ENCODE peak calls at places on chromosomes 12 and 14, in eight cellular contexts. F is cardiac muscle cell; D is iPS DF 6.9; X is right lobe of liver; Q is effector memory CD4-positive, alpha-beta T cell; S is prostate gland; A is heart right ventricle; T is HCT116. I is an unnamed sample.

GRCh38 chr12:124545508-124546418 is 21.6 kb downstream of the NCOR2 start:
- DNase-seq in F (no peak), D (no peak), X (no peak), Q (no peak), S (no peak), A (no peak), T (no peak), I (no peak)

GRCh38 chr12:108640802-108641445 is 7.2 kb upstream of the SELPLG start:
- DNase-seq in F (peak; percentile 61), D (no peak), X (no peak), Q (no peak), S (no peak), A (no peak), T (no peak), I (no peak)

GRCh38 chr14:104280902-104281767 is 142.7 kb downstream of the KIF26A start:
- DNase-seq in F (no peak), D (no peak), X (peak; percentile 87), Q (no peak), S (no peak), A (no peak), T (no peak), I (no peak)

GRCh38 chr14:50675597-50675996 is 7.5 kb upstream of the SAV1 start:
- DNase-seq in F (no peak), D (no peak), X (no peak), Q (no peak), S (no peak), A (no peak), T (no peak), I (no peak)

GRCh38 chr12:49823350-49823749 is 4.9 kb downstream of the NCKAP5L start:
- DNase-seq in F (no peak), D (no peak), X (no peak), Q (no peak), S (no peak), A (no peak), T (no peak), I (no peak)

GRCh38 chr14:76908834-76909233 is 82.6 kb downstream of the LRRC74A start:
- DNase-seq in F (no peak), D (no peak), X (no peak), Q (no peak), S (no peak), A (no peak), T (no peak), I (no peak)

GRCh38 chr12:49750027-49750977 is 8.9 kb downstream of the TMBIM6 start:
- DNase-seq in F (peak; percentile 76), D (no peak), X (no peak), Q (peak; percentile 3), S (no peak), A (no peak), T (peak; percentile 54), I (no peak)

GRCh38 chr12:6235499-6235898 is 35.3 kb downstream of the CD9 start:
- DNase-seq in F (no peak), D (no peak), X (no peak), Q (no peak), S (peak; percentile 94), A (no peak), T (no peak), I (no peak)

GRCh38 chr12:106107566-106107965 is 31.2 kb downstream of the NUAK1 start:
- DNase-seq in F (peak; percentile 26), D (no peak), X (no peak), Q (no peak), S (no peak), A (no peak), T (no peak), I (no peak)

GRCh38 chr12:108783446-108783845 is 52.1 kb upstream of the CORO1C start:
- DNase-seq in F (no peak), D (no peak), X (no peak), Q (no peak), S (no peak), A (no peak), T (no peak), I (no peak)

GRCh38 chr14:68718033-68718725 is 74.7 kb downstream of the ZFP36L1 start:
- DNase-seq in F (no peak), D (no peak), X (no peak), Q (no peak), S (no peak), A (no peak), T (peak; percentile 36), I (no peak)

GRCh38 chr12:63937381-63938168 is 93.1 kb downstream of the SRGAP1 start:
- DNase-seq in F (no peak), D (no peak), X (no peak), Q (no peak), S (no peak), A (no peak), T (no peak), I (no peak)

GRCh38 chr12:120592121-120593049 is 11.2 kb upstream of the POP5 start:
- DNase-seq in F (no peak), D (no peak), X (no peak), Q (no peak), S (no peak), A (no peak), T (no peak), I (no peak)

GRCh38 chr12:93102744-93103143 is 173.6 kb upstream of the EEA1 start:
- DNase-seq in F (no peak), D (no peak), X (no peak), Q (no peak), S (peak; percentile 32), A (no peak), T (no peak), I (no peak)

GRCh38 chr12:22289250-22289649 is 45.3 kb downstream of the ST8SIA1 start:
- DNase-seq in F (no peak), D (no peak), X (no peak), Q (no peak), S (no peak), A (no peak), T (no peak), I (no peak)

GRCh38 chr12:51393676-51394545 is 2.7 kb upstream of the GALNT6 start:
- DNase-seq in F (peak; percentile 74), D (no peak), X (no peak), Q (peak; percentile 34), S (no peak), A (peak; percentile 20), T (no peak), I (no peak)

GRCh38 chr14:101965145-101965531 is 765 bp downstream of the DYNC1H1 start:
- DNase-seq in F (peak; percentile 60), D (no peak), X (peak; percentile 68), Q (peak; percentile 33), S (peak; percentile 60), A (peak; percentile 69), T (peak; percentile 27), I (peak; percentile 56)

GRCh38 chr14:46344327-46344937 is 307.1 kb downstream of the RPL10L start:
- DNase-seq in F (peak; percentile 2), D (no peak), X (no peak), Q (no peak), S (no peak), A (no peak), T (peak; percentile 3), I (no peak)

GRCh38 chr12:113347107-113347506 is 11.3 kb upstream of the PLBD2 start:
- DNase-seq in F (no peak), D (no peak), X (no peak), Q (no peak), S (no peak), A (no peak), T (no peak), I (no peak)

GRCh38 chr14:102774391-102775153 is 2.7 kb upstream of the TRAF3 start:
- DNase-seq in F (peak; percentile 83), D (peak; percentile 73), X (no peak), Q (peak; percentile 46), S (peak; percentile 57), A (peak; percentile 39), T (no peak), I (peak; percentile 80)

GRCh38 chr12:47946413-47947107 is 16.8 kb upstream of the TMEM106C start:
- DNase-seq in F (no peak), D (no peak), X (no peak), Q (no peak), S (no peak), A (no peak), T (no peak), I (no peak)

GRCh38 chr14:21092147-21093011 is 6.1 kb downstream of the ZNF219 start:
- DNase-seq in F (peak; percentile 82), D (no peak), X (peak; percentile 86), Q (peak; percentile 83), S (peak; percentile 77), A (peak; percentile 80), T (peak; percentile 40), I (peak; percentile 61)

GRCh38 chr12:125329239-125330238 is 264.3 kb downstream of the AACS start:
- DNase-seq in F (no peak), D (no peak), X (no peak), Q (no peak), S (no peak), A (no peak), T (no peak), I (no peak)

GRCh38 chr12:96140110-96140509 is 54.1 kb upstream of the ELK3 start:
- DNase-seq in F (peak; percentile 46), D (no peak), X (no peak), Q (no peak), S (no peak), A (no peak), T (no peak), I (no peak)

GRCh38 chr12:81835783-81836182 is 76.6 kb upstream of the PPFIA2 start:
- DNase-seq in F (no peak), D (no peak), X (no peak), Q (no peak), S (no peak), A (no peak), T (no peak), I (no peak)

GRCh38 chr12:118055865-118056773 is 4.9 kb downstream of the WSB2 start:
- DNase-seq in F (no peak), D (no peak), X (no peak), Q (no peak), S (peak; percentile 34), A (no peak), T (no peak), I (no peak)
- H3K27ac ChIP-seq in F (peak overlapping the region; percentile 48), D (no peak overlapping the region), X (peak overlapping the region; percentile 39), Q (no peak overlapping the region), S (peak overlapping the region; percentile 26), A (peak overlapping the region; percentile 72), T (peak overlapping the region; percentile 24), I (peak overlapping the region; percentile 11)

GRCh38 chr14:59768855-59769254 is 101.7 kb downstream of the RTN1 start:
- DNase-seq in F (peak; percentile 9), D (no peak), X (no peak), Q (no peak), S (no peak), A (no peak), T (no peak), I (no peak)
- H3K27ac ChIP-seq in F (no peak overlapping the region), D (no peak overlapping the region), X (no peak overlapping the region), Q (no peak overlapping the region), S (no peak overlapping the region), A (no peak overlapping the region), T (no peak overlapping the region), I (no peak overlapping the region)

DNA sequence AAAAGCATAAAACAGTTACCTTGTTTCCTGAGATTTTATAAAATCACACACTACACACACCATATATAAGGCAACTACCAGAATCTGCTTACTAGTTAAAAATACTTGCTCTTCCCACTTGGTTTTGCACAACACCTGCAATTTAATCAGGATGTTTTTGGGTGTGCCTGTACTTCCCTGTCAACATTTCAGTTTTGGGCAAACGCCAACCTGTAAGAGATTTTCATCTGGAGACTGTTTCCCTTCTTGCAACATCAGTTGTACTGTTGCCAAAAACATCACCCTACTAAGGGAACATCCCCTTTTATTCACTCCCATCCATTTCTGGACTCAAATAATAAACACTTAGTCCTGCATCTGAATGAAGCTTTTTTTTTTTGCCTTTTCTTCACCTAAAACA is 172.3 kb downstream of the DUSP6 start:
- DNase-seq in F (peak; percentile 93), D (no peak), X (no peak), Q (no peak), S (peak; percentile 82), A (peak; percentile 74), T (no peak), I (no peak)
- H3K27ac ChIP-seq in F (no peak overlapping the region), D (no peak overlapping the region), X (no peak overlapping the region), Q (no peak overlapping the region), S (no peak overlapping the region), A (peak overlapping the region; percentile 36), T (no peak overlapping the region), I (no peak overlapping the region)

GRCh38 chr12:26744042-26744626 is 88.9 kb downstream of the ITPR2 start:
- DNase-seq in F (no peak), D (no peak), X (no peak), Q (no peak), S (no peak), A (no peak), T (no peak), I (no peak)
- H3K27ac ChIP-seq in F (no peak overlapping the region), D (no peak overlapping the region), X (no peak overlapping the region), Q (no peak overlapping the region), S (no peak overlapping the region), A (no peak overlapping the region), T (no peak overlapping the region), I (no peak overlapping the region)

I was measured in caudate nucleus.